ENCODE peak calls at places on chromosome 3, in six cellular contexts. One of them, this sample, is unnamed.

GRCh38 chr3:48474619-48475018 is 28.1 kb downstream of the ATRIP start:
- DNase-seq in cardiac muscle cell: no peak
- DNase-seq in HuH-7.5: no peak
- DNase-seq in RCC 7860: no peak
- DNase-seq in activated T-cell treated with anti-CD3 and anti-CD28 coated beads, Interleukin-2, amount 50 U/mL, for 48 hours: no peak
- DNase-seq in heart right ventricle: no peak
- DNase-seq in this sample: no peak

GRCh38 chr3:350978-351377 is 154.4 kb downstream of the CHL1 start:
- DNase-seq in cardiac muscle cell: no peak
- DNase-seq in HuH-7.5: no peak
- DNase-seq in RCC 7860: no peak
- DNase-seq in activated T-cell treated with anti-CD3 and anti-CD28 coated beads, Interleukin-2, amount 50 U/mL, for 48 hours: no peak
- DNase-seq in heart right ventricle: no peak
- DNase-seq in this sample: no peak

GRCh38 chr3:54427951-54428871 is 305.9 kb downstream of the CACNA2D3 start:
- DNase-seq in cardiac muscle cell: peak
- DNase-seq in HuH-7.5: no peak
- DNase-seq in RCC 7860: peak
- DNase-seq in activated T-cell treated with anti-CD3 and anti-CD28 coated beads, Interleukin-2, amount 50 U/mL, for 48 hours: peak
- DNase-seq in heart right ventricle: no peak
- DNase-seq in this sample: peak

GRCh38 chr3:125061170-125061569 is 5.4 kb upstream of the HEG1 start:
- DNase-seq in cardiac muscle cell: peak
- DNase-seq in HuH-7.5: no peak
- DNase-seq in RCC 7860: peak
- DNase-seq in activated T-cell treated with anti-CD3 and anti-CD28 coated beads, Interleukin-2, amount 50 U/mL, for 48 hours: no peak
- DNase-seq in heart right ventricle: peak
- DNase-seq in this sample: no peak

GRCh38 chr3:179973931-179974361 is 62.8 kb downstream of the PEX5L start:
- DNase-seq in cardiac muscle cell: peak
- DNase-seq in HuH-7.5: no peak
- DNase-seq in RCC 7860: no peak
- DNase-seq in activated T-cell treated with anti-CD3 and anti-CD28 coated beads, Interleukin-2, amount 50 U/mL, for 48 hours: no peak
- DNase-seq in heart right ventricle: no peak
- DNase-seq in this sample: no peak

GRCh38 chr3:39639344-39640236 is 169.8 kb upstream of the MYRIP start:
- DNase-seq in cardiac muscle cell: no peak
- DNase-seq in HuH-7.5: no peak
- DNase-seq in RCC 7860: peak
- DNase-seq in activated T-cell treated with anti-CD3 and anti-CD28 coated beads, Interleukin-2, amount 50 U/mL, for 48 hours: peak
- DNase-seq in heart right ventricle: no peak
- DNase-seq in this sample: peak

GRCh38 chr3:150887031-150887430 is 18.2 kb downstream of the MINDY4B start:
- DNase-seq in cardiac muscle cell: no peak
- DNase-seq in HuH-7.5: no peak
- DNase-seq in RCC 7860: no peak
- DNase-seq in activated T-cell treated with anti-CD3 and anti-CD28 coated beads, Interleukin-2, amount 50 U/mL, for 48 hours: no peak
- DNase-seq in heart right ventricle: no peak
- DNase-seq in this sample: no peak

GRCh38 chr3:42300013-42300412 is 34.0 kb upstream of the CCK start:
- DNase-seq in cardiac muscle cell: peak
- DNase-seq in HuH-7.5: peak
- DNase-seq in RCC 7860: no peak
- DNase-seq in activated T-cell treated with anti-CD3 and anti-CD28 coated beads, Interleukin-2, amount 50 U/mL, for 48 hours: peak
- DNase-seq in heart right ventricle: no peak
- DNase-seq in this sample: peak

GRCh38 chr3:139340784-139341183 is 3.0 kb upstream of the MRPS22 start:
- DNase-seq in cardiac muscle cell: no peak
- DNase-seq in HuH-7.5: no peak
- DNase-seq in RCC 7860: no peak
- DNase-seq in activated T-cell treated with anti-CD3 and anti-CD28 coated beads, Interleukin-2, amount 50 U/mL, for 48 hours: no peak
- DNase-seq in heart right ventricle: no peak
- DNase-seq in this sample: no peak

GRCh38 chr3:18124501-18124900 is 300.6 kb downstream of the SATB1 start:
- DNase-seq in cardiac muscle cell: no peak
- DNase-seq in HuH-7.5: no peak
- DNase-seq in RCC 7860: peak
- DNase-seq in activated T-cell treated with anti-CD3 and anti-CD28 coated beads, Interleukin-2, amount 50 U/mL, for 48 hours: no peak
- DNase-seq in heart right ventricle: no peak
- DNase-seq in this sample: no peak

GRCh38 chr3:257826-258225 is 61.3 kb downstream of the CHL1 start:
- DNase-seq in cardiac muscle cell: no peak
- DNase-seq in HuH-7.5: no peak
- DNase-seq in RCC 7860: no peak
- DNase-seq in activated T-cell treated with anti-CD3 and anti-CD28 coated beads, Interleukin-2, amount 50 U/mL, for 48 hours: no peak
- DNase-seq in heart right ventricle: no peak
- DNase-seq in this sample: no peak

GRCh38 chr3:142892714-142893113 is 3.8 kb upstream of the PCOLCE2 start:
- DNase-seq in cardiac muscle cell: peak
- DNase-seq in HuH-7.5: no peak
- DNase-seq in RCC 7860: no peak
- DNase-seq in activated T-cell treated with anti-CD3 and anti-CD28 coated beads, Interleukin-2, amount 50 U/mL, for 48 hours: no peak
- DNase-seq in heart right ventricle: no peak
- DNase-seq in this sample: no peak

GRCh38 chr3:128112406-128112968 is 11.1 kb downstream of the RUVBL1 start:
- DNase-seq in cardiac muscle cell: no peak
- DNase-seq in HuH-7.5: no peak
- DNase-seq in RCC 7860: peak
- DNase-seq in activated T-cell treated with anti-CD3 and anti-CD28 coated beads, Interleukin-2, amount 50 U/mL, for 48 hours: peak
- DNase-seq in heart right ventricle: no peak
- DNase-seq in this sample: peak

GRCh38 chr3:98806583-98806982 is 43.4 kb downstream of the ST3GAL6 start:
- DNase-seq in cardiac muscle cell: no peak
- DNase-seq in HuH-7.5: no peak
- DNase-seq in RCC 7860: peak
- DNase-seq in activated T-cell treated with anti-CD3 and anti-CD28 coated beads, Interleukin-2, amount 50 U/mL, for 48 hours: no peak
- DNase-seq in heart right ventricle: no peak
- DNase-seq in this sample: no peak

GRCh38 chr3:189267981-189268613 is 96.3 kb downstream of the TPRG1 start:
- DNase-seq in cardiac muscle cell: peak
- DNase-seq in HuH-7.5: no peak
- DNase-seq in RCC 7860: no peak
- DNase-seq in activated T-cell treated with anti-CD3 and anti-CD28 coated beads, Interleukin-2, amount 50 U/mL, for 48 hours: no peak
- DNase-seq in heart right ventricle: no peak
- DNase-seq in this sample: no peak

GRCh38 chr3:64266065-64266874 is 41.0 kb upstream of the PRICKLE2 start:
- DNase-seq in cardiac muscle cell: no peak
- DNase-seq in HuH-7.5: no peak
- DNase-seq in RCC 7860: peak
- DNase-seq in activated T-cell treated with anti-CD3 and anti-CD28 coated beads, Interleukin-2, amount 50 U/mL, for 48 hours: no peak
- DNase-seq in heart right ventricle: no peak
- DNase-seq in this sample: peak

GRCh38 chr3:72903004-72903403 is 15.2 kb downstream of the GXYLT2 start:
- DNase-seq in cardiac muscle cell: no peak
- DNase-seq in HuH-7.5: no peak
- DNase-seq in RCC 7860: no peak
- DNase-seq in activated T-cell treated with anti-CD3 and anti-CD28 coated beads, Interleukin-2, amount 50 U/mL, for 48 hours: no peak
- DNase-seq in heart right ventricle: no peak
- DNase-seq in this sample: no peak

GRCh38 chr3:13463618-13464400 is 16.3 kb upstream of the HDAC11 start:
- DNase-seq in cardiac muscle cell: no peak
- DNase-seq in HuH-7.5: no peak
- DNase-seq in RCC 7860: no peak
- DNase-seq in activated T-cell treated with anti-CD3 and anti-CD28 coated beads, Interleukin-2, amount 50 U/mL, for 48 hours: no peak
- DNase-seq in heart right ventricle: no peak
- DNase-seq in this sample: no peak

GRCh38 chr3:120416868-120417267 is 33.9 kb downstream of the FSTL1 start:
- DNase-seq in cardiac muscle cell: no peak
- DNase-seq in HuH-7.5: no peak
- DNase-seq in RCC 7860: no peak
- DNase-seq in activated T-cell treated with anti-CD3 and anti-CD28 coated beads, Interleukin-2, amount 50 U/mL, for 48 hours: no peak
- DNase-seq in heart right ventricle: no peak
- DNase-seq in this sample: no peak

GRCh38 chr3:13208706-13209295 is 135.6 kb upstream of the IQSEC1 start:
- DNase-seq in cardiac muscle cell: no peak
- DNase-seq in HuH-7.5: no peak
- DNase-seq in RCC 7860: no peak
- DNase-seq in activated T-cell treated with anti-CD3 and anti-CD28 coated beads, Interleukin-2, amount 50 U/mL, for 48 hours: no peak
- DNase-seq in heart right ventricle: no peak
- DNase-seq in this sample: no peak

GRCh38 chr3:43024183-43024865 is 45.2 kb downstream of the GASK1A start:
- DNase-seq in cardiac muscle cell: no peak
- DNase-seq in HuH-7.5: no peak
- DNase-seq in RCC 7860: no peak
- DNase-seq in activated T-cell treated with anti-CD3 and anti-CD28 coated beads, Interleukin-2, amount 50 U/mL, for 48 hours: peak
- DNase-seq in heart right ventricle: no peak
- DNase-seq in this sample: no peak